ENCODE peak calls at places on chromosomes 12 and 14, in eight cellular contexts. S is HFF-Myc; P is testis; B is CD4-positive, alpha-beta T cell; A is dorsolateral prefrontal cortex; C is A673; R is kidney epithelial cell; Q is heart left ventricle. H is an unnamed sample.

GRCh38 chr14:35818346-35819115 is 7.6 kb upstream of the BRMS1L start:
- DNase-seq in S (peak; percentile 19), P (peak; percentile 52), B (no peak), A (no peak), C (peak; percentile 77), R (no peak), Q (no peak), H (peak; percentile 28)

GRCh38 chr14:28875937-28876910 is 109.6 kb downstream of the FOXG1 start:
- DNase-seq in S (no peak), P (no peak), B (no peak), A (no peak), C (peak; percentile 1), R (no peak), Q (no peak), H (no peak)

GRCh38 chr14:35332517-35333346 is 40.5 kb downstream of the PSMA6 start:
- DNase-seq in S (no peak), P (no peak), B (peak; percentile 48), A (no peak), C (no peak), R (no peak), Q (no peak), H (peak; percentile 48)

GRCh38 chr14:69663322-69663686 is 51.9 kb downstream of the SUSD6 start:
- DNase-seq in S (no peak), P (no peak), B (no peak), A (no peak), C (no peak), R (no peak), Q (no peak), H (no peak)

GRCh38 chr14:90023176-90023896 is 38.5 kb upstream of the KCNK13 start:
- DNase-seq in S (no peak), P (peak; percentile 44), B (no peak), A (no peak), C (no peak), R (no peak), Q (no peak), H (no peak)

GRCh38 chr12:28884861-28885260 is 264.2 kb upstream of the FAR2 start:
- DNase-seq in S (peak; percentile 92), P (no peak), B (no peak), A (no peak), C (no peak), R (no peak), Q (no peak), H (no peak)

GRCh38 chr14:79971330-79971729 is 240.0 kb downstream of the DIO2 start:
- DNase-seq in S (peak; percentile 14), P (no peak), B (no peak), A (no peak), C (no peak), R (peak; percentile 2), Q (no peak), H (no peak)

GRCh38 chr14:22485178-22485577 is 103.8 kb downstream of the DAD1 start:
- DNase-seq in S (no peak), P (no peak), B (no peak), A (no peak), C (no peak), R (no peak), Q (no peak), H (no peak)

GRCh38 chr14:80930836-80931389 is 10.6 kb downstream of the CEP128 start:
- DNase-seq in S (peak; percentile 37), P (no peak), B (no peak), A (no peak), C (peak; percentile 15), R (peak; percentile 94), Q (no peak), H (peak; percentile 31)

GRCh38 chr14:98176910-98177309 is 1095.1 kb downstream of the BCL11B start:
- DNase-seq in S (no peak), P (no peak), B (no peak), A (no peak), C (no peak), R (no peak), Q (no peak), H (no peak)

GRCh38 chr12:114925076-114925475 is 241.1 kb upstream of the TBX3 start:
- DNase-seq in S (no peak), P (no peak), B (no peak), A (no peak), C (no peak), R (no peak), Q (no peak), H (no peak)

GRCh38 chr14:71244341-71244740 is 337.1 kb downstream of the PCNX1 start:
- DNase-seq in S (no peak), P (no peak), B (no peak), A (no peak), C (no peak), R (no peak), Q (no peak), H (no peak)

GRCh38 chr14:69284170-69284569 is 24.2 kb downstream of the GALNT16 start:
- DNase-seq in S (no peak), P (no peak), B (no peak), A (no peak), C (no peak), R (no peak), Q (peak; percentile 58), H (no peak)

GRCh38 chr12:50112456-50113218 is 601 bp downstream of the COX14 start:
- DNase-seq in S (peak; percentile 15), P (peak; percentile 53), B (no peak), A (no peak), C (no peak), R (no peak), Q (no peak), H (no peak)

GRCh38 chr12:132084681-132085635 is 59.2 kb downstream of the DDX51 start:
- DNase-seq in S (no peak), P (peak; percentile 66), B (no peak), A (no peak), C (peak; percentile 40), R (no peak), Q (peak; percentile 82), H (peak; percentile 79)

GRCh38 chr12:91432079-91432478 is 249.5 kb upstream of the DCN start:
- DNase-seq in S (no peak), P (peak; percentile 34), B (no peak), A (no peak), C (no peak), R (peak; percentile 65), Q (no peak), H (no peak)

GRCh38 chr14:61342486-61342885 is 21.1 kb downstream of the PRKCH start:
- DNase-seq in S (no peak), P (no peak), B (peak; percentile 76), A (no peak), C (no peak), R (no peak), Q (no peak), H (no peak)

DNA sequence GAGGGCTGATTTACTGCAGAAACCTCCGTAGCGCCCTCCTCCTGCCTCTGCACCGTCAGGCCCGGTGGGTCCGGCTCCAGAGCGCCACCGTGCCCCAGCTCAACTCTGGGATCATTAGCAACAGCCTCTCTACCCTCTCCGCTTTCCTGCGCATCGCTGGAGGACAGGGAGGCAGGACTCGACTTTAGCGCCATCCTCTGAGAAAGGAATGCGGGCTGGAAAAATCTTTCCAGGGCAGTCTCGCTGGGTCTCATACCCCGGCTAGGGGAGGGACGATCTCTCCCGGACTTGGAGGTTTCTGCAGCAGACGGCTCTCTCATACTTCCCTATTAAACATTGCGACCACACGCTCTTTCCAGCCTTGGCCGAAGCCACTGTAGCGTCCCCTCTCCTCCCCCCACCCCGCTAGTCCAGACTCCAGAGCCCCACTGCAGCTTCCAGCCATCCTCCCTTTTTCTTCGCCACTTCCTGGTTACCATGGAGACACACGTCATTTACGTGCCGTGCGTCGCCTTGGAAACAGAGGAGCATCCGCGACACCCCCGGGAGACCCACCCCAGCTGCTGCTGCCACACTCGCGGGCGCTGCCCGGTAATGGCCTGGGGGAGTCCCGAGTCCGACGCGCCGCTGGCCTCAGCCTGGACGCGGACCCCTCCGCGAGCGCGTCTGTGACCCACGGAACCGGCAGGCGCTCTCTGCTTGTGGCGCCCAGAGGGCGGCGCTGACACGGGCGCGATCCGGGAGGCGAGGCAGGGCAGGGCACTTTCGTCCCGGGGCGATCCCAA is at the start of gene CCDC184:
- DNase-seq in S (peak; percentile 63), P (peak; percentile 87), B (peak; percentile 74), A (peak; percentile 81), C (peak; percentile 90), R (no peak), Q (peak; percentile 70), H (peak; percentile 82)
- TF ChIP-seq CTCF in S (peak; percentile 25), P (no peak), B (peak; percentile 51), A (peak; percentile 38), C (peak; percentile 53), R (peak; percentile 23), Q (peak; percentile 14), H (peak; percentile 33)

GRCh38 chr12:4143909-4144308 is 129.7 kb upstream of the CCND2 start:
- DNase-seq in S (no peak), P (no peak), B (no peak), A (no peak), C (no peak), R (no peak), Q (no peak), H (no peak)
- TF ChIP-seq CTCF in S (no peak), P (no peak), B (peak; percentile 51), A (no peak), C (peak; percentile 27), R (no peak), Q (no peak), H (no peak)

DNA sequence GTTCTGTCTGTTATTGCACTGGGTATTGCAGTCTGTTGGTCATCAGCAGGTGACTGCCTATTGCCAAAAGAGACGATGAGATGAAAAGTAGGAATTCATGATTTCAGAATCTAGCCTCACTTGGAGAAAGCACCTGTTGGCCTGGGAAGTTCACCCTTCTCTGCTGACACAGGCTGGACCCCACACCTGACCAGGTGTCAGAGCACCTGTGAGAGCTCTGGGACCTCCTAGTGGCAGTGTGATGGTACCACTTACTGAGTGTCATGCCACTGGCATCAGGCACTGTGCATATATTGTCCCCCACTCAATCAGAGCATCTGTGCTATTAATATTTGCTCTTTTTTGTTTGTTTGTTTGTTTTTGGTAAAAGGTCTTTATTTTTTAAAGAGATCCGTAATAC is 68.0 kb downstream of the RASSF3 start:
- DNase-seq in S (no peak), P (no peak), B (no peak), A (no peak), C (no peak), R (no peak), Q (no peak), H (no peak)
- TF ChIP-seq CTCF in S (no peak), P (no peak), B (no peak), A (no peak), C (no peak), R (peak; percentile 16), Q (no peak), H (no peak)

GRCh38 chr12:124046206-124046740 is 73.3 kb downstream of the ZNF664 start:
- DNase-seq in S (no peak), P (no peak), B (no peak), A (no peak), C (no peak), R (no peak), Q (no peak), H (no peak)

GRCh38 chr12:124044809-124045321 is 71.8 kb downstream of the ZNF664 start:
- DNase-seq in S (no peak), P (no peak), B (no peak), A (no peak), C (no peak), R (no peak), Q (no peak), H (no peak)

GRCh38 chr12:124041907-124042306 is 68.9 kb downstream of the ZNF664 start:
- DNase-seq in S (no peak), P (no peak), B (no peak), A (no peak), C (no peak), R (no peak), Q (no peak), H (no peak)

GRCh38 chr12:124045671-124046070 is 72.7 kb downstream of the ZNF664 start:
- DNase-seq in S (no peak), P (no peak), B (no peak), A (peak; percentile 86), C (no peak), R (no peak), Q (no peak), H (no peak)

GRCh38 chr12:124044021-124044420 is 71.0 kb downstream of the ZNF664 start:
- DNase-seq in S (no peak), P (no peak), B (no peak), A (no peak), C (no peak), R (no peak), Q (no peak), H (no peak)
- TF ChIP-seq CTCF in S (no peak), P (no peak), B (no peak), A (no peak), C (no peak), R (no peak), Q (no peak), H (no peak)